ENCODE peak calls at places on chromosomes 16 and 17, in four cellular contexts. One of them, this sample, is unnamed.

GRCh38 chr17:69757794-69758430 is 317.1 kb upstream of the KCNJ16 start:
- DNase-seq in body of pancreas: no peak
- DNase-seq in A549: no peak
- DNase-seq in ovary: no peak
- DNase-seq in this sample: no peak

GRCh38 chr16:51040637-51041036 is 110.4 kb downstream of the SALL1 start:
- DNase-seq in body of pancreas: no peak
- DNase-seq in A549: no peak
- DNase-seq in ovary: no peak
- DNase-seq in this sample: no peak

GRCh38 chr17:77458202-77459017 is 317.6 kb downstream of the SEC14L1 start:
- DNase-seq in body of pancreas: no peak
- DNase-seq in A549: no peak
- DNase-seq in ovary: no peak
- DNase-seq in this sample: no peak

GRCh38 chr16:17070882-17071592 is 399.7 kb downstream of the XYLT1 start:
- DNase-seq in body of pancreas: peak
- DNase-seq in A549: no peak
- DNase-seq in ovary: peak
- DNase-seq in this sample: no peak

GRCh38 chr16:81448154-81449131 is 3.8 kb downstream of the CMIP start:
- DNase-seq in body of pancreas: peak
- DNase-seq in A549: no peak
- DNase-seq in ovary: no peak
- DNase-seq in this sample: no peak

GRCh38 chr16:88287219-88287618 is 95.5 kb upstream of the ZNF469 start:
- DNase-seq in body of pancreas: no peak
- DNase-seq in A549: no peak
- DNase-seq in ovary: no peak
- DNase-seq in this sample: no peak

GRCh38 chr16:67857547-67858233 is 10.2 kb upstream of the CENPT start:
- DNase-seq in body of pancreas: peak
- DNase-seq in A549: peak
- DNase-seq in ovary: no peak
- DNase-seq in this sample: peak

GRCh38 chr17:69335018-69335417 is 8.1 kb upstream of the ABCA5 start:
- DNase-seq in body of pancreas: no peak
- DNase-seq in A549: peak
- DNase-seq in ovary: no peak
- DNase-seq in this sample: no peak

GRCh38 chr17:33178641-33179040 is 114.5 kb downstream of the ASIC2 start:
- DNase-seq in body of pancreas: no peak
- DNase-seq in A549: no peak
- DNase-seq in ovary: no peak
- DNase-seq in this sample: no peak

GRCh38 chr17:30254150-30254549 is 18.7 kb upstream of the SLC6A4 start:
- DNase-seq in body of pancreas: no peak
- DNase-seq in A549: no peak
- DNase-seq in ovary: no peak
- DNase-seq in this sample: no peak

GRCh38 chr16:82024883-82025282 is 10.2 kb upstream of the HSD17B2 start:
- DNase-seq in body of pancreas: no peak
- DNase-seq in A549: no peak
- DNase-seq in ovary: no peak
- DNase-seq in this sample: no peak

GRCh38 chr17:19781488-19782458 is 33.7 kb upstream of the ALDH3A1 start:
- DNase-seq in body of pancreas: no peak
- DNase-seq in A549: no peak
- DNase-seq in ovary: no peak
- DNase-seq in this sample: no peak

GRCh38 chr17:82060001-82060380 is 5.6 kb downstream of the DUS1L start:
- DNase-seq in body of pancreas: no peak
- DNase-seq in A549: no peak
- DNase-seq in ovary: no peak
- DNase-seq in this sample: no peak

GRCh38 chr16:26709175-26709574 is 357.6 kb upstream of the C16orf82 start:
- DNase-seq in body of pancreas: peak
- DNase-seq in A549: no peak
- DNase-seq in ovary: no peak
- DNase-seq in this sample: no peak

GRCh38 chr17:40854175-40854814 is 12.7 kb downstream of the KRT12 start:
- DNase-seq in body of pancreas: no peak
- DNase-seq in A549: peak
- DNase-seq in ovary: no peak
- DNase-seq in this sample: no peak

GRCh38 chr17:77966476-77966875 is 8.0 kb downstream of the TNRC6C start:
- DNase-seq in body of pancreas: no peak
- DNase-seq in A549: no peak
- DNase-seq in ovary: no peak
- DNase-seq in this sample: no peak

GRCh38 chr17:66829386-66829864 is 5.5 kb upstream of the CACNG5 start:
- DNase-seq in body of pancreas: peak
- DNase-seq in A549: no peak
- DNase-seq in ovary: peak
- DNase-seq in this sample: no peak

GRCh38 chr17:72765357-72766153 is 326.9 kb downstream of the SLC39A11 start:
- DNase-seq in body of pancreas: no peak
- DNase-seq in A549: no peak
- DNase-seq in ovary: no peak
- DNase-seq in this sample: no peak

GRCh38 chr17:76585649-76586593 is at the start of gene ST6GALNAC2:
- DNase-seq in body of pancreas: peak
- DNase-seq in A549: peak
- DNase-seq in ovary: peak
- DNase-seq in this sample: no peak

GRCh38 chr16:53945996-53946395 is 242.0 kb downstream of the FTO start:
- DNase-seq in body of pancreas: peak
- DNase-seq in A549: peak
- DNase-seq in ovary: no peak
- DNase-seq in this sample: no peak

GRCh38 chr16:74650966-74651567 is 15.6 kb downstream of the RFWD3 start:
- DNase-seq in body of pancreas: no peak
- DNase-seq in A549: peak
- DNase-seq in ovary: no peak
- DNase-seq in this sample: no peak

GRCh38 chr17:6420173-6420641 is 14.7 kb downstream of the AIPL1 start:
- DNase-seq in body of pancreas: peak
- DNase-seq in A549: peak
- DNase-seq in ovary: no peak
- DNase-seq in this sample: no peak

GRCh38 chr17:68613739-68614298 is 12.7 kb upstream of the FAM20A start:
- DNase-seq in body of pancreas: no peak
- DNase-seq in A549: peak
- DNase-seq in ovary: no peak
- DNase-seq in this sample: no peak

GRCh38 chr16:12132290-12132689 is 155.8 kb downstream of the SNX29 start:
- DNase-seq in body of pancreas: no peak
- DNase-seq in A549: no peak
- DNase-seq in ovary: no peak
- DNase-seq in this sample: no peak

GRCh38 chr17:65559802-65560627 is 1.4 kb downstream of the AXIN2 start:
- DNase-seq in body of pancreas: peak
- DNase-seq in A549: peak
- DNase-seq in ovary: peak
- DNase-seq in this sample: no peak

GRCh38 chr17:1039511-1040215 is 42.7 kb downstream of the TIMM22 start:
- DNase-seq in body of pancreas: peak
- DNase-seq in A549: no peak
- DNase-seq in ovary: no peak
- DNase-seq in this sample: peak

GRCh38 chr17:42132941-42133340 is 10.3 kb downstream of the HSPB9 start:
- DNase-seq in body of pancreas: peak
- DNase-seq in A549: no peak
- DNase-seq in ovary: no peak
- DNase-seq in this sample: no peak

GRCh38 chr17:75012320-75013076 is at the start of gene MRPL58:
- DNase-seq in body of pancreas: peak
- DNase-seq in A549: peak
- DNase-seq in ovary: peak
- DNase-seq in this sample: peak

GRCh38 chr16:80993293-80993691 is 13.4 kb downstream of the CMC2 start:
- DNase-seq in body of pancreas: no peak
- DNase-seq in A549: no peak
- DNase-seq in ovary: no peak
- DNase-seq in this sample: no peak

GRCh38 chr16:79768594-79768993 is 168.1 kb upstream of the MAF start:
- DNase-seq in body of pancreas: peak
- DNase-seq in A549: no peak
- DNase-seq in ovary: no peak
- DNase-seq in this sample: no peak

GRCh38 chr16:25135239-25135878 is 23.8 kb downstream of the LCMT1 start:
- DNase-seq in body of pancreas: no peak
- DNase-seq in A549: peak
- DNase-seq in ovary: no peak
- DNase-seq in this sample: no peak

GRCh38 chr17:64393000-64393402 is 2.3 kb upstream of the PECAM1 start:
- DNase-seq in body of pancreas: no peak
- DNase-seq in A549: no peak
- DNase-seq in ovary: no peak
- DNase-seq in this sample: no peak

GRCh38 chr17:48373882-48374281 is 56.1 kb downstream of the SKAP1 start:
- DNase-seq in body of pancreas: no peak
- DNase-seq in A549: no peak
- DNase-seq in ovary: no peak
- DNase-seq in this sample: no peak

GRCh38 chr17:8673621-8674020 is 43.1 kb upstream of the MYH10 start:
- DNase-seq in body of pancreas: peak
- DNase-seq in A549: no peak
- DNase-seq in ovary: peak
- DNase-seq in this sample: no peak

DNA sequence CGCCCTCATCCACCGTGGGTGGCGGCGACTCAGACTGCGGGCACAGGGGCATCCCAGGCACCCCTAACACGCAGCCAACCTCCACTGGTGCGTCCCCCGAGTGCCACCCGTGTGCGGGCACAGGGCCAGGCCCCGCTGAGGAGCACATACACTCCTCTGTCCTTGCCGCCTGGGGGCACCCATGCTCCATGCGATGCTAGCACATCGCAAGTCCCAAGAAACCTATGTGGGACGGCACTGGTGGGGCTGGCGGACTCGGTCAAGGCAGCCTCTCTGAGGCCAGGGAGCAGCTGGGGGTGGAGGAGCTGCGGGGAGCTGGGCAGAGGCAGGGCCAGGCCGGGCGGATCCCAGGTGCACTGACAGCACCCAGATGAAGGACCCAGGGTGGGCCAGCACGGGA is 4.0 kb downstream of the ZNF598 start:
- DNase-seq in body of pancreas: peak
- DNase-seq in A549: no peak
- DNase-seq in ovary: no peak
- DNase-seq in this sample: no peak
- TF ChIP-seq POLR2A in body of pancreas: no peak
- TF ChIP-seq POLR2A in A549: no peak
- TF ChIP-seq POLR2A in ovary: no peak
- TF ChIP-seq POLR2A in this sample: no peak

GRCh38 chr17:61335105-61335844 is 64.4 kb upstream of the TBX2 start:
- DNase-seq in body of pancreas: no peak
- DNase-seq in A549: no peak
- DNase-seq in ovary: peak
- DNase-seq in this sample: no peak

GRCh38 chr17:61338000-61338864 is 61.4 kb upstream of the TBX2 start:
- DNase-seq in body of pancreas: no peak
- DNase-seq in A549: peak
- DNase-seq in ovary: no peak
- DNase-seq in this sample: no peak

GRCh38 chr17:61338874-61339478 is 60.7 kb upstream of the TBX2 start:
- DNase-seq in body of pancreas: no peak
- DNase-seq in A549: no peak
- DNase-seq in ovary: no peak
- DNase-seq in this sample: no peak

GRCh38 chr17:61335845-61336655 is 63.6 kb upstream of the TBX2 start:
- DNase-seq in body of pancreas: peak
- DNase-seq in A549: no peak
- DNase-seq in ovary: no peak
- DNase-seq in this sample: no peak

DNA sequence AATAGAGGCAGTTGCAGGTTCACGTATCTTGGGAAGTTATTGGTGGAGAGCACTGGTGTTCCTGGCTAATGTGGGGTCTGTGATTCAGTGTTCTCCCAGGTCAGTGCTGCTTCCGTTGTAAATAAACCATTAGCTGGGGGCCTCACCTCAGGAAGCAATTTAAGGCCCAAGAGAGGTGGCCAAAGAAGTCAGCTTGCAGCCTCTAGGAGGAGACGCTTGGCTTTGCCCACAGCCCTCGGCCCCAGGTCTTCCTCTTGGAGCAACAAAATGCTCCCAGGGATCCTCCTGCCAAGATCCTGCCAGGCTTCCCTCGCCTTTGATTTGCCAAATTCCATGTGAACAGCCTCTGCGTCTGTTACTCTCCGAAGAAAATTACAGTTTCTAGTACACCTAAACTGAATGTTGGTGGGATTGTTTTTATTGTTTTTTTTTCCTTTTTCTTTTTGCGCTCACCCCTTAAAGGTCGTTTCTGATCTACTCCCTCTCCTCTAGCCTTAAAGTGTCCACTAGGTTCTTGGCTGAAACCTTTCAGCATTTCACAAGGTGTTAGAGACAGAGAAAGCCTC is 62.3 kb upstream of the TBX2 start:
- DNase-seq in body of pancreas: no peak
- DNase-seq in A549: no peak
- DNase-seq in ovary: no peak
- DNase-seq in this sample: no peak
- H3K4me3 ChIP-seq in body of pancreas: no peak
- H3K4me3 ChIP-seq in A549: no peak
- H3K4me3 ChIP-seq in ovary: no peak
- H3K4me3 ChIP-seq in this sample: no peak

DNA sequence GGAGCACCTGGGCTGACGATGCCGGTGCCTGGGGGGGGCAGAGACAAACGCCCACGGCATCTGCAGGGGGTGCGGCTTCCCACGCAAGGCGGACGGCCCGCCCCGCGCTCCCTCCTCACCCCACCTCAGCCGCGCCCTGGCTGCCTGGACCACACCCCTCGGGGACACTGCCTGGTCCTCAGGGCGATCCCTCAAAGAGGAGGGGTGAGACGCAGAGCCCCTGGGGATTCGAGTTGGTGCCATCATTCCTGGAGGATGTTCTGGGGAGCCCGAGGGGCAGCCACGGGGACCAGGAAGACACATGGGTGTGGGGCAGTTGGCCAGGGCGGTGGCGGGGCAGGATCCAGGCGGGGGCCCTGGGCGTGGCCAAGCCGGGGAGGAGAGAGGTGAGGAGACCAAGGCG is 3.9 kb downstream of the IGFALS start:
- DNase-seq in body of pancreas: no peak
- DNase-seq in A549: no peak
- DNase-seq in ovary: no peak
- DNase-seq in this sample: no peak
- TF ChIP-seq POLR2A in body of pancreas: no peak
- TF ChIP-seq POLR2A in A549: no peak
- TF ChIP-seq POLR2A in ovary: no peak
- TF ChIP-seq POLR2A in this sample: no peak

DNA sequence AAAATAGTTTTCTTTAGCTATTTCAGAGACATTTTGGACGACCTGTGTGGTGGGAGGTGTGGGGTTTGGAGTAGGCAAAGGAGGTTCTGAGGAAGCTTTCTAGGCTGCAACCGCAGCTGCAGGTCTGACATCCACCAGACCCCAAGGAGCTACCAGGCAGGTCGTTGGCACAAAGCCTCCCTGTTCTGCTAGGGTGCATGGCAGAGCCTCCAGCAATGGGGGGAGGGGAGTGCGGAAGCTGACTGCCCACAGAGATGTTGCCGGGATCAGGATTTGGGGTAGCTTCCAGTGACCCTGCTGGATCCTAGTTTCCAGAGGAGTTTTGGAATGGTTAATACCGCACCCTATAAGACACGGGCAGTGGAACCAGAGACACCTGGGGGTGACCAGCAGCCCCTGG is 58.4 kb downstream of the RAP1GAP2 start:
- DNase-seq in body of pancreas: peak
- DNase-seq in A549: peak
- DNase-seq in ovary: no peak
- DNase-seq in this sample: no peak
- H3K4me3 ChIP-seq in body of pancreas: peak
- H3K4me3 ChIP-seq in A549: peak
- H3K4me3 ChIP-seq in ovary: peak
- H3K4me3 ChIP-seq in this sample: peak

This sample was measured in suprapubic skin.